ENCODE peak calls at places on chromosomes 12 and 14, in seven cellular contexts. S, X, C, N, Z, F and O are unnamed samples.

GRCh38 chr12:43836455-43836989 is 641 bp downstream of the TMEM117 start:
- DNase-seq in S (peak; percentile 40), X (peak; percentile 42), C (peak; percentile 5), N (peak; percentile 59), Z (no peak), F (peak; percentile 19), O (peak; percentile 53)

GRCh38 chr12:75784591-75784990 is 247.0 kb downstream of the PHLDA1 start:
- DNase-seq in S (peak; percentile 25), X (peak; percentile 12), C (peak; percentile 34), N (peak; percentile 42), Z (no peak), F (peak; percentile 72), O (no peak)

GRCh38 chr12:54689984-54690383 is 41.8 kb upstream of the DCD start:
- DNase-seq in S (no peak), X (no peak), C (no peak), N (no peak), Z (no peak), F (no peak), O (no peak)

GRCh38 chr14:21768116-21768874 is 94.7 kb upstream of the OR4E1 start:
- DNase-seq in S (no peak), X (peak; percentile 5), C (no peak), N (peak; percentile 12), Z (no peak), F (peak; percentile 11), O (no peak)

GRCh38 chr12:81381951-81382350 is 304.1 kb downstream of the ACSS3 start:
- DNase-seq in S (no peak), X (no peak), C (no peak), N (no peak), Z (no peak), F (no peak), O (no peak)

GRCh38 chr14:22536853-22537338 is 52.1 kb downstream of the DAD1 start:
- DNase-seq in S (peak; percentile 78), X (peak; percentile 80), C (no peak), N (peak; percentile 88), Z (peak; percentile 83), F (no peak), O (peak; percentile 89)

GRCh38 chr12:122090759-122091535 is 12.4 kb downstream of the MLXIP start:
- DNase-seq in S (peak; percentile 92), X (no peak), C (no peak), N (peak; percentile 96), Z (no peak), F (no peak), O (peak; percentile 96)

GRCh38 chr12:6535697-6535946 is 1.3 kb downstream of the GAPDH start:
- DNase-seq in S (no peak), X (no peak), C (no peak), N (no peak), Z (no peak), F (no peak), O (no peak)

GRCh38 chr14:65704850-65705249 is 292.3 kb downstream of the FUT8 start:
- DNase-seq in S (no peak), X (no peak), C (no peak), N (peak; percentile 29), Z (no peak), F (no peak), O (peak; percentile 33)

GRCh38 chr12:67220065-67220464 is 49.1 kb upstream of the CAND1 start:
- DNase-seq in S (no peak), X (no peak), C (no peak), N (no peak), Z (no peak), F (no peak), O (no peak)

GRCh38 chr14:77006127-77006526 is 22.4 kb downstream of the IRF2BPL start:
- DNase-seq in S (no peak), X (no peak), C (no peak), N (no peak), Z (no peak), F (no peak), O (no peak)